ENCODE peak calls at places on chromosomes 1 and 21, in four cellular contexts. One of them, this sample, is unnamed.

GRCh38 chr1:64546018-64546417 is 76.1 kb downstream of the CACHD1 start:
- DNase-seq in suprapubic skin: no peak
- DNase-seq in thoracic aorta: no peak
- DNase-seq in IMR-90: no peak
- DNase-seq in this sample: no peak

GRCh38 chr1:71621785-71622184 is 541.0 kb upstream of the ZRANB2 start:
- DNase-seq in suprapubic skin: no peak
- DNase-seq in thoracic aorta: no peak
- DNase-seq in IMR-90: peak; percentile 90
- DNase-seq in this sample: no peak

GRCh38 chr1:59994302-59995198 is 68.0 kb upstream of the CYP2J2 start:
- DNase-seq in suprapubic skin: no peak
- DNase-seq in thoracic aorta: peak; percentile 48
- DNase-seq in IMR-90: no peak
- DNase-seq in this sample: no peak

GRCh38 chr1:243917177-243917862 is 67.3 kb upstream of the AKT3 start:
- DNase-seq in suprapubic skin: no peak
- DNase-seq in thoracic aorta: no peak
- DNase-seq in IMR-90: peak; percentile 93
- DNase-seq in this sample: no peak

GRCh38 chr21:14403681-14404318 is 20.9 kb upstream of the HSPA13 start:
- DNase-seq in suprapubic skin: no peak
- DNase-seq in thoracic aorta: no peak
- DNase-seq in IMR-90: peak; percentile 45
- DNase-seq in this sample: no peak

GRCh38 chr1:165697881-165698842 is at the start of gene ALDH9A1:
- DNase-seq in suprapubic skin: peak; percentile 94
- DNase-seq in thoracic aorta: no peak
- DNase-seq in IMR-90: peak; percentile 76
- DNase-seq in this sample: peak; percentile 87

GRCh38 chr1:8523641-8524206 is 205.8 kb downstream of the SLC45A1 start:
- DNase-seq in suprapubic skin: no peak
- DNase-seq in thoracic aorta: no peak
- DNase-seq in IMR-90: no peak
- DNase-seq in this sample: no peak

GRCh38 chr1:7491089-7491817 is 279.8 kb upstream of the VAMP3 start:
- DNase-seq in suprapubic skin: no peak
- DNase-seq in thoracic aorta: no peak
- DNase-seq in IMR-90: peak; percentile 77
- DNase-seq in this sample: no peak

GRCh38 chr1:55127827-55128343 is 87.3 kb downstream of the USP24 start:
- DNase-seq in suprapubic skin: no peak
- DNase-seq in thoracic aorta: no peak
- DNase-seq in IMR-90: peak; percentile 73
- DNase-seq in this sample: no peak

GRCh38 chr1:179141592-179142244 is 59.8 kb downstream of the TOR3A start:
- DNase-seq in suprapubic skin: no peak
- DNase-seq in thoracic aorta: no peak
- DNase-seq in IMR-90: peak; percentile 88
- DNase-seq in this sample: no peak

GRCh38 chr1:214213136-214213535 is 67.8 kb upstream of the SMYD2 start:
- DNase-seq in suprapubic skin: no peak
- DNase-seq in thoracic aorta: no peak
- DNase-seq in IMR-90: peak; percentile 18
- DNase-seq in this sample: no peak

GRCh38 chr1:2858676-2859075 is 57.2 kb upstream of the TTC34 start:
- DNase-seq in suprapubic skin: no peak
- DNase-seq in thoracic aorta: no peak
- DNase-seq in IMR-90: no peak
- DNase-seq in this sample: no peak

GRCh38 chr1:7623886-7624285 is 147.2 kb upstream of the VAMP3 start:
- DNase-seq in suprapubic skin: no peak
- DNase-seq in thoracic aorta: no peak
- DNase-seq in IMR-90: no peak
- DNase-seq in this sample: no peak

GRCh38 chr1:90407737-90408136 is 309.4 kb downstream of the BARHL2 start:
- DNase-seq in suprapubic skin: no peak
- DNase-seq in thoracic aorta: no peak
- DNase-seq in IMR-90: no peak
- DNase-seq in this sample: no peak

GRCh38 chr1:199041173-199041914 is 402.5 kb downstream of the PTPRC start:
- DNase-seq in suprapubic skin: no peak
- DNase-seq in thoracic aorta: no peak
- DNase-seq in IMR-90: no peak
- DNase-seq in this sample: no peak

GRCh38 chr1:167665469-167665868 is 35.4 kb downstream of the RCSD1 start:
- DNase-seq in suprapubic skin: no peak
- DNase-seq in thoracic aorta: no peak
- DNase-seq in IMR-90: no peak
- DNase-seq in this sample: no peak
- H3K27ac ChIP-seq in suprapubic skin: no peak overlapping the region
- H3K27ac ChIP-seq in thoracic aorta: no peak overlapping the region
- H3K27ac ChIP-seq in IMR-90: no peak overlapping the region
- H3K27ac ChIP-seq in this sample: no peak overlapping the region

DNA sequence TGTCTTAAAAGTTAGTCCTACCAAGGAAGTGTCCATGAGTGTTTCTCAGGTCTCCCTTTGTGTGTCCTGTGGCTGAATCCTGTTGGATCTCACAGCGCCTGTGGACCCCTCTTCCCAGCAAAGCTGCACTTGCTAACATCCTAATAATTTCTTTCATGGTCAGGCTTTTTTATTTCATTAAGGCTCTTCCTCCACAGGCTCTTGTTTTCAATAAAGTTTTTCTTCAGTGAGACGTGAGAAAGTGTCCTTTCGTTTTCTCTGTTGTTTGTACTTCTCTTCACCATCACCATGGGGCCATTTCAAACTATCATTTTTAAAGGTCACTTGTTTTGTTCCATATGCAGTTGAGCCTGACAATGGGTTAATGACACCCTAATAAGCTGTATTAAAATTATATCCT is 231.5 kb downstream of the LMO4 start:
- DNase-seq in suprapubic skin: no peak
- DNase-seq in thoracic aorta: no peak
- DNase-seq in IMR-90: no peak
- DNase-seq in this sample: no peak
- H3K4me1 ChIP-seq in suprapubic skin: no peaks in the 10 kb centered on the region
- H3K4me1 ChIP-seq in thoracic aorta: no peaks in the 10 kb centered on the region
- H3K4me1 ChIP-seq in IMR-90: peaks cover 5% of the 10 kb centered on the region
- H3K4me1 ChIP-seq in this sample: no peaks in the 10 kb centered on the region

GRCh38 chr1:21517660-21518480 is 8.6 kb downstream of the ALPL start:
- DNase-seq in suprapubic skin: no peak
- DNase-seq in thoracic aorta: no peak
- DNase-seq in IMR-90: no peak
- DNase-seq in this sample: peak; percentile 56

GRCh38 chr1:21517161-21517589 is 8.0 kb downstream of the ALPL start:
- DNase-seq in suprapubic skin: no peak
- DNase-seq in thoracic aorta: no peak
- DNase-seq in IMR-90: no peak
- DNase-seq in this sample: no peak

GRCh38 chr1:21520899-21521716 is 11.9 kb downstream of the ALPL start:
- DNase-seq in suprapubic skin: no peak
- DNase-seq in thoracic aorta: no peak
- DNase-seq in IMR-90: peak; percentile 71
- DNase-seq in this sample: no peak

GRCh38 chr1:21521717-21522060 is 12.5 kb downstream of the ALPL start:
- DNase-seq in suprapubic skin: no peak
- DNase-seq in thoracic aorta: no peak
- DNase-seq in IMR-90: no peak
- DNase-seq in this sample: no peak

DNA sequence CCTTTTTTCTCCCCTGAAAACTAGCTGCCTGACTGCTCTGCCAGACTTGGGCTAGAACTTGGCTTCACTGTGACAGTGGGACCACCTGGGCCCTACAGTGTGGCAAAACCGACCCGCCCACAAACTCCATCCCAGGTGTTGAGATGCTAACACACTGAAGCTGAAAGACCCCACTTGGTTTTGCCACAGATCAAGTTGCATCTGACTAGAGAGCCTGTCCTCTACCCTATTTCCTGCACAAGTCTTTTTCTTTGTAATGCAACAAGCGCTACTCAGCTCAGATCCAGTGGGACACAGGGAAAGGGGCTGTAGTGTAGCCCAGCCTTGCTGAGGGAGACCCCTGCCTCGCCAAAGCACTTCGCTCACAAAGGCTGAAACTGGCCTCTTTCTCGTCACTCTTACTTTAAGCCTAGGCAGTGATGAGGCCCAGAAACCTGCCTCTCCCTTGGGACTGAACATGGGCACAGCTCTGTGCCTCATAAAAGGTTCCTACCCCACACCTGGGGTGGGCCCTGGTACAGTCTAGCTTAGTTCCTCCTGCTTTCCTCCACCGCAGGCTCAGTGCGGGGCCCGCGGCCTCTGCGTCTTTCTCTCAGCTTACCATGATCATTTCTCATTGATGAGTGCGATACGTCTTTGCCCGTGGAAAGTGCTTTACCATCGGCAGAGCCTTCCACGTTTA is 9.7 kb downstream of the ALPL start:
- DNase-seq in suprapubic skin: no peak
- DNase-seq in thoracic aorta: no peak
- DNase-seq in IMR-90: no peak
- DNase-seq in this sample: no peak
- H3K27ac ChIP-seq in suprapubic skin: no peak overlapping the region
- H3K27ac ChIP-seq in thoracic aorta: no peak overlapping the region
- H3K27ac ChIP-seq in IMR-90: no peak overlapping the region
- H3K27ac ChIP-seq in this sample: no peak overlapping the region

GRCh38 chr21:44993321-44994015 is 53.6 kb downstream of the SLX9 start:
- DNase-seq in suprapubic skin: no peak
- DNase-seq in thoracic aorta: no peak
- DNase-seq in IMR-90: no peak
- DNase-seq in this sample: no peak

GRCh38 chr21:44992608-44993031 is 52.8 kb downstream of the SLX9 start:
- DNase-seq in suprapubic skin: no peak
- DNase-seq in thoracic aorta: no peak
- DNase-seq in IMR-90: no peak
- DNase-seq in this sample: no peak

GRCh38 chr21:44995257-44995941 is 55.6 kb downstream of the SLX9 start:
- DNase-seq in suprapubic skin: no peak
- DNase-seq in thoracic aorta: no peak
- DNase-seq in IMR-90: no peak
- DNase-seq in this sample: no peak

GRCh38 chr21:44994581-44995171 is 54.8 kb downstream of the SLX9 start:
- DNase-seq in suprapubic skin: no peak
- DNase-seq in thoracic aorta: no peak
- DNase-seq in IMR-90: no peak
- DNase-seq in this sample: no peak

DNA sequence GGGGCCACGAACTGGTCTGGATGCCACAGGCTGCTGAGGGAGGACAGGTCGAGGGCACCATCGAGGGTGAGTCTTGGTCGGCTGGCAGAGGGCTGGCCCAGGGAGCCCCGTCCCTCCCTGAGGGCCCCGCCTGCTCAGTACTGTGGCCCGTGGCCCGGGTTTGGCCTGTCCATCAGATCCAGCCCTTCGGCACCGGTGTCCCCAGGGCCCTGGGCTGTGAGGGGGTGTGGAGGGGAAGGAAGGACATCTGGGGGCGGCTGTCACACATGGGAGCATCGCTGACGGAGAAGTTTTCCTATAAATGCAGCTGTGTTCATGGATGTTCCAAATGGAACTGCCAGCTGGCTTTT is 54.2 kb downstream of the SLX9 start:
- DNase-seq in suprapubic skin: no peak
- DNase-seq in thoracic aorta: no peak
- DNase-seq in IMR-90: no peak
- DNase-seq in this sample: no peak
- H3K4me1 ChIP-seq in suprapubic skin: peaks cover 33% of the 10 kb centered on the region
- H3K4me1 ChIP-seq in thoracic aorta: peaks cover 8% of the 10 kb centered on the region
- H3K4me1 ChIP-seq in IMR-90: peaks cover 25% of the 10 kb centered on the region
- H3K4me1 ChIP-seq in this sample: peaks cover 18% of the 10 kb centered on the region

GRCh38 chr1:208240698-208241355 is 3.4 kb downstream of the PLXNA2 start:
- DNase-seq in suprapubic skin: peak; percentile 41
- DNase-seq in thoracic aorta: no peak
- DNase-seq in IMR-90: no peak
- DNase-seq in this sample: no peak

GRCh38 chr1:208243522-208243850 is 698 bp downstream of the PLXNA2 start:
- DNase-seq in suprapubic skin: peak; percentile 53
- DNase-seq in thoracic aorta: no peak
- DNase-seq in IMR-90: no peak
- DNase-seq in this sample: peak; percentile 75

GRCh38 chr1:208242829-208243521 is 1.2 kb downstream of the PLXNA2 start:
- DNase-seq in suprapubic skin: peak; percentile 57
- DNase-seq in thoracic aorta: no peak
- DNase-seq in IMR-90: no peak
- DNase-seq in this sample: peak; percentile 76

GRCh38 chr1:208241541-208241940 is 2.6 kb downstream of the PLXNA2 start:
- DNase-seq in suprapubic skin: peak; percentile 40
- DNase-seq in thoracic aorta: no peak
- DNase-seq in IMR-90: no peak
- DNase-seq in this sample: no peak

GRCh38 chr1:208242186-208242585 is 2.0 kb downstream of the PLXNA2 start:
- DNase-seq in suprapubic skin: peak; percentile 46
- DNase-seq in thoracic aorta: no peak
- DNase-seq in IMR-90: no peak
- DNase-seq in this sample: no peak
- H3K27ac ChIP-seq in suprapubic skin: no peak overlapping the region
- H3K27ac ChIP-seq in thoracic aorta: peak overlapping the region; percentile 5
- H3K27ac ChIP-seq in IMR-90: no peak overlapping the region
- H3K27ac ChIP-seq in this sample: peak overlapping the region; percentile 87

GRCh38 chr21:37059181-37059580 is 13.7 kb downstream of the PIGP start:
- DNase-seq in suprapubic skin: no peak
- DNase-seq in thoracic aorta: no peak
- DNase-seq in IMR-90: no peak
- DNase-seq in this sample: no peak
- H3K4me1 ChIP-seq in suprapubic skin: peaks cover 8% of the 10 kb centered on the region
- H3K4me1 ChIP-seq in thoracic aorta: no peaks in the 10 kb centered on the region
- H3K4me1 ChIP-seq in IMR-90: peaks cover 12% of the 10 kb centered on the region
- H3K4me1 ChIP-seq in this sample: no peaks in the 10 kb centered on the region

GRCh38 chr1:161137881-161138280 is 5.4 kb upstream of the DEDD start:
- DNase-seq in suprapubic skin: no peak
- DNase-seq in thoracic aorta: no peak
- DNase-seq in IMR-90: no peak
- DNase-seq in this sample: no peak
- H3K27ac ChIP-seq in suprapubic skin: no peak overlapping the region
- H3K27ac ChIP-seq in thoracic aorta: no peak overlapping the region
- H3K27ac ChIP-seq in IMR-90: no peak overlapping the region
- H3K27ac ChIP-seq in this sample: no peak overlapping the region

GRCh38 chr1:16211824-16212223 is 628 bp downstream of the ARHGEF19 start:
- DNase-seq in suprapubic skin: no peak
- DNase-seq in thoracic aorta: no peak
- DNase-seq in IMR-90: no peak
- DNase-seq in this sample: no peak
- H3K4me1 ChIP-seq in suprapubic skin: peaks cover 58% of the 10 kb centered on the region
- H3K4me1 ChIP-seq in thoracic aorta: peaks cover 4% of the 10 kb centered on the region
- H3K4me1 ChIP-seq in IMR-90: peaks cover 4% of the 10 kb centered on the region
- H3K4me1 ChIP-seq in this sample: peaks cover 13% of the 10 kb centered on the region

GRCh38 chr21:33231526-33231925 is 1.8 kb downstream of the IFNAR2 start:
- DNase-seq in suprapubic skin: no peak
- DNase-seq in thoracic aorta: no peak
- DNase-seq in IMR-90: no peak
- DNase-seq in this sample: no peak
- H3K27ac ChIP-seq in suprapubic skin: no peak overlapping the region
- H3K27ac ChIP-seq in thoracic aorta: no peak overlapping the region
- H3K27ac ChIP-seq in IMR-90: no peak overlapping the region
- H3K27ac ChIP-seq in this sample: no peak overlapping the region